ENCODE peak calls at places on chromosomes 1 and 21, in seven cellular contexts. R, N, D, L, W, C and U are unnamed samples.

GRCh38 chr1:88731475-88731874 is 47.4 kb downstream of the PKN2 start:
- DNase-seq in C (no peak), N (no peak), W (no peak), R (peak), D (peak), L (no peak), U (peak)

GRCh38 chr21:37249112-37249904 is 17.8 kb downstream of the VPS26C start:
- DNase-seq in W (no peak), L (no peak), D (peak), N (no peak), R (no peak), C (no peak), U (no peak)

GRCh38 chr1:228938248-228938891 is 203.1 kb downstream of the RHOU start:
- DNase-seq in W (no peak), L (no peak), N (peak), D (no peak), C (peak), R (peak), U (no peak)

GRCh38 chr1:112713466-112714312 is 1.4 kb downstream of the PPM1J start:
- DNase-seq in L (peak), R (no peak), N (no peak), W (no peak), C (no peak), D (no peak), U (no peak)

GRCh38 chr1:148374101-148374500 is 109.0 kb downstream of the PPIAL4G start:
- DNase-seq in L (no peak), R (no peak), W (no peak), N (no peak), C (no peak), D (no peak), U (peak)

GRCh38 chr1:176559474-176560390 is 96.8 kb downstream of the PAPPA2 start:
- DNase-seq in N (peak), R (peak), C (no peak), W (peak), D (peak), L (peak), U (peak)

GRCh38 chr1:83883979-83884378 is 115.0 kb downstream of the TTLL7 start:
- DNase-seq in N (no peak), W (no peak), L (no peak), R (no peak), D (no peak), C (no peak), U (peak)

GRCh38 chr1:37860346-37860666 is 914 bp upstream of the MTF1 start:
- DNase-seq in W (no peak), R (no peak), D (no peak), L (no peak), N (no peak), C (no peak), U (no peak)

GRCh38 chr1:26409191-26409751 is 1.3 kb upstream of the LIN28A start:
- DNase-seq in N (no peak), C (no peak), R (no peak), D (no peak), W (no peak), L (no peak), U (no peak)

GRCh38 chr1:206921772-206922265 is at the start of gene FCMR:
- DNase-seq in L (no peak), N (no peak), R (peak), W (no peak), D (no peak), C (no peak), U (no peak)

GRCh38 chr1:61208815-61209214 is 126.5 kb downstream of the NFIA start:
- DNase-seq in R (no peak), N (no peak), W (no peak), D (no peak), C (no peak), L (no peak), U (no peak)

GRCh38 chr1:8201331-8201861 is 116.5 kb upstream of the SLC45A1 start:
- DNase-seq in R (no peak), C (no peak), N (no peak), W (no peak), D (no peak), L (peak), U (no peak)

GRCh38 chr1:155322571-155322952 is 1.9 kb downstream of the RUSC1 start:
- DNase-seq in W (no peak), C (no peak), L (no peak), N (no peak), D (no peak), R (no peak), U (peak)

GRCh38 chr1:15508700-15509487 is 15.1 kb downstream of the CASP9 start:
- DNase-seq in W (no peak), L (no peak), R (no peak), D (no peak), N (no peak), C (no peak), U (no peak)

GRCh38 chr21:46083271-46084040 is 14.5 kb upstream of the COL6A2 start:
- DNase-seq in D (peak), L (no peak), R (no peak), N (no peak), W (no peak), C (no peak), U (no peak)

GRCh38 chr1:112877741-112878140 is 78.3 kb downstream of the SLC16A1 start:
- DNase-seq in L (no peak), W (no peak), R (no peak), N (no peak), D (no peak), C (no peak), U (peak)

GRCh38 chr1:3453203-3453761 is 1.2 kb upstream of the ARHGEF16 start:
- DNase-seq in R (peak), C (peak), L (peak), D (peak), W (peak), N (peak), U (peak)

GRCh38 chr1:56578664-56578962 is 750 bp downstream of the PLPP3 start:
- DNase-seq in R (no peak), C (no peak), N (no peak), W (no peak), D (no peak), L (no peak), U (no peak)

GRCh38 chr1:197862221-197862620 is 40.2 kb upstream of the C1orf53 start:
- DNase-seq in C (no peak), N (no peak), W (no peak), L (no peak), R (no peak), D (peak), U (no peak)

GRCh38 chr1:193919827-193920226 is 733.4 kb upstream of the B3GALT2 start:
- DNase-seq in C (no peak), W (no peak), L (no peak), R (no peak), D (no peak), N (no peak), U (no peak)

GRCh38 chr1:157439318-157439954 is 112.9 kb downstream of the FCRL5 start:
- DNase-seq in L (no peak), C (no peak), W (no peak), D (no peak), R (no peak), N (no peak), U (no peak)

GRCh38 chr1:245153081-245153644 is 1.6 kb upstream of the KIF26B start:
- DNase-seq in L (peak), D (peak), W (peak), N (peak), R (peak), C (peak), U (peak)

GRCh38 chr21:45064618-45065399 is 9.6 kb upstream of the ADARB1 start:
- DNase-seq in D (peak), N (no peak), C (no peak), R (no peak), L (no peak), W (no peak), U (no peak)